ENCODE peak calls at places on chromosomes 3 and 15, in six cellular contexts. D is mesenchymal stem cell, S is hepatocyte, J is kidney epithelial cell, Z is colonic mucosa, U is PC-9. X is an unnamed sample. For H3K27me3, the result is how much of the 10 kb centered on the place peaks cover.

GRCh38 chr3:13831386-13831996 is 48.4 kb downstream of the WNT7A start:
- DNase-seq in D (no peak), S (no peak), J (no peak), Z (no peak), U (no peak), X (no peak)

GRCh38 chr3:138833908-138834358 is 795 bp downstream of the PIK3CB start:
- DNase-seq in D (no peak), S (no peak), J (no peak), Z (no peak), U (peak), X (peak)

GRCh38 chr3:34687671-34688070 is 889.2 kb downstream of the PDCD6IP start:
- DNase-seq in D (no peak), S (no peak), J (no peak), Z (no peak), U (no peak), X (no peak)

GRCh38 chr15:64816452-64816851 is 9.0 kb downstream of the PIF1 start:
- DNase-seq in D (no peak), S (no peak), J (no peak), Z (no peak), U (no peak), X (no peak)

GRCh38 chr15:70932397-70932796 is 39.8 kb downstream of the LRRC49 start:
- DNase-seq in D (no peak), S (no peak), J (no peak), Z (no peak), U (no peak), X (no peak)

GRCh38 chr3:101829066-101829830 is 20.1 kb upstream of the NFKBIZ start:
- DNase-seq in D (peak), S (peak), J (no peak), Z (peak), U (no peak), X (peak)

GRCh38 chr3:158953131-158953530 is 151.3 kb downstream of the MFSD1 start:
- DNase-seq in D (no peak), S (no peak), J (no peak), Z (no peak), U (no peak), X (no peak)

GRCh38 chr3:23611737-23612295 is 193.9 kb upstream of the UBE2E1 start:
- DNase-seq in D (peak), S (peak), J (no peak), Z (no peak), U (no peak), X (peak)

GRCh38 chr15:53445531-53445930 is 313.9 kb downstream of the WDR72 start:
- DNase-seq in D (no peak), S (no peak), J (no peak), Z (no peak), U (no peak), X (no peak)

GRCh38 chr3:155517907-155518306 is 224.4 kb upstream of the STRIT1 start:
- DNase-seq in D (no peak), S (no peak), J (no peak), Z (no peak), U (no peak), X (no peak)

GRCh38 chr3:155991847-155992246 is 121.4 kb downstream of the GMPS start:
- DNase-seq in D (no peak), S (no peak), J (no peak), Z (no peak), U (no peak), X (no peak)

GRCh38 chr3:195151866-195152526 is 119.0 kb downstream of the XXYLT1 start:
- DNase-seq in D (peak), S (peak), J (peak), Z (no peak), U (peak), X (peak)

GRCh38 chr3:55818485-55818884 is 331.4 kb upstream of the WNT5A start:
- DNase-seq in D (no peak), S (no peak), J (no peak), Z (no peak), U (no peak), X (no peak)

GRCh38 chr3:55817177-55817576 is 330.1 kb upstream of the WNT5A start:
- DNase-seq in D (no peak), S (no peak), J (no peak), Z (no peak), U (no peak), X (no peak)

GRCh38 chr3:55812403-55813013 is 325.4 kb upstream of the WNT5A start:
- DNase-seq in D (no peak), S (no peak), J (no peak), Z (no peak), U (no peak), X (no peak)

GRCh38 chr3:55813268-55814097 is 326.4 kb upstream of the WNT5A start:
- DNase-seq in D (no peak), S (no peak), J (no peak), Z (no peak), U (peak), X (no peak)

GRCh38 chr3:55815262-55815661 is 328.2 kb upstream of the WNT5A start:
- DNase-seq in D (no peak), S (no peak), J (no peak), Z (no peak), U (no peak), X (no peak)
- H3K4me3 ChIP-seq in D (no peak), S (no peak), J (no peak), Z (no peak), U (no peak), X (no peak)

GRCh38 chr3:7444886-7445285 is 584.0 kb downstream of the GRM7 start:
- DNase-seq in D (no peak), S (no peak), J (no peak), Z (no peak), U (no peak), X (no peak)
- H3K27me3 ChIP-seq in D (under half), S (under half), J (under half), Z (under half), U (under half), X (under half)

GRCh38 chr3:19116239-19116638 is 32.1 kb upstream of the KCNH8 start:
- DNase-seq in D (no peak), S (no peak), J (no peak), Z (no peak), U (no peak), X (no peak)
- H3K4me3 ChIP-seq in D (no peak), S (no peak), J (no peak), Z (no peak), U (no peak), X (no peak)

GRCh38 chr15:69756440-69756839 is 303.8 kb downstream of the RPLP1 start:
- DNase-seq in D (peak), S (no peak), J (no peak), Z (no peak), U (no peak), X (no peak)
- H3K27me3 ChIP-seq in D (under half), S (under half), J (under half), Z (under half), U (under half), X (under half)

GRCh38 chr3:81245043-81245442 is 516.4 kb downstream of the GBE1 start:
- DNase-seq in D (no peak), S (no peak), J (no peak), Z (no peak), U (no peak), X (no peak)
- H3K4me3 ChIP-seq in D (no peak), S (no peak), J (no peak), Z (no peak), U (no peak), X (no peak)

GRCh38 chr3:128486157-128486691 is 6.8 kb downstream of the GATA2 start:
- DNase-seq in D (no peak), S (no peak), J (no peak), Z (no peak), U (no peak), X (no peak)
- H3K27me3 ChIP-seq in D (half or more), S (half or more), J (half or more), Z (half or more), U (under half), X (half or more)

GRCh38 chr15:80958818-80959495 is 30.7 kb downstream of the MESD start:
- DNase-seq in D (no peak), S (no peak), J (no peak), Z (no peak), U (no peak), X (no peak)
- H3K4me3 ChIP-seq in D (no peak), S (no peak), J (no peak), Z (no peak), U (no peak), X (no peak)

GRCh38 chr3:181723568-181724431 is 12.1 kb downstream of the SOX2 start:
- DNase-seq in D (no peak), S (no peak), J (no peak), Z (no peak), U (peak), X (no peak)

GRCh38 chr3:181720281-181720680 is 8.6 kb downstream of the SOX2 start:
- DNase-seq in D (no peak), S (no peak), J (no peak), Z (no peak), U (no peak), X (no peak)

GRCh38 chr3:181721369-181721768 is 9.6 kb downstream of the SOX2 start:
- DNase-seq in D (no peak), S (no peak), J (no peak), Z (no peak), U (no peak), X (no peak)

GRCh38 chr3:181723064-181723463 is 11.3 kb downstream of the SOX2 start:
- DNase-seq in D (no peak), S (no peak), J (no peak), Z (no peak), U (peak), X (no peak)

DNA sequence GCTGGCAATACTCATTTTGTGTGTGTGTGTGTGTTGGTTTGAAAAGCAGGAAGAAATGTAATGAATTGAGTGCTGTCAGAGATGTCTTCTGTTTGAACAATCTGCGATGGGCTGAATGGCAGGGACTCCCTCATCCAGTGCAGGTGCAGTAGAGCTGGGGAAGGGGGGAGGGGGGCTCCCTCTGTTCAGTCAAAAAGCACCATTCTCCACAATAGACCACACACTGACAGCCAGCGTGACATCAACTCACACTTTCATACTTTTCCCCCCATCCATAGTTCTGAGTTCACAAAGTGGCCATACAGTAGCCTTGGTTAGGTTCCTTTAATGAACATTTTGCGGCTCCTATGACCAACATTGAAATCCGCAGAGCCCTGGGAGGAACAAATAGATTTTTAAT is 10.4 kb downstream of the SOX2 start:
- DNase-seq in D (no peak), S (no peak), J (no peak), Z (no peak), U (no peak), X (no peak)
- H3K27me3 ChIP-seq in D (half or more), S (half or more), J (half or more), Z (half or more), U (under half), X (half or more)

X was measured in brain microvascular endothelial cell.